ENCODE peak calls at places on chromosome 16, in five cellular contexts. S is IMR-90, T is GM23248, V is fibroblast of lung, H is neural progenitor cell. D is an unnamed sample. For H4K20me1, H3K9me3 and H3K4me1, the result is how much of the 10 kb centered on the place peaks cover.

GRCh38 chr16:68776821-68777485 is 39.9 kb downstream of the CDH1 start:
- DNase-seq in S (no peak), V (peak), H (no peak), T (no peak), D (no peak)

GRCh38 chr16:67893791-67894399 is 841 bp downstream of the PSKH1 start:
- DNase-seq in V (peak), S (no peak), H (peak), T (peak), D (peak)

GRCh38 chr16:19689342-19689741 is 28.7 kb downstream of the KNOP1 start:
- DNase-seq in T (no peak), V (no peak), S (no peak), H (no peak), D (no peak)

GRCh38 chr16:75996491-75996890 is 270.2 kb upstream of the CPHXL start:
- DNase-seq in T (no peak), V (no peak), H (no peak), S (no peak), D (no peak)

GRCh38 chr16:56606688-56607618 is 1.4 kb upstream of the MT2A start:
- DNase-seq in V (peak), T (peak), H (no peak), S (peak), D (peak)

GRCh38 chr16:88865310-88865709 is 1.1 kb downstream of the PABPN1L start:
- DNase-seq in H (no peak), S (no peak), T (no peak), V (no peak), D (no peak)

GRCh38 chr16:55082594-55082982 is 151.9 kb downstream of the IRX5 start:
- DNase-seq in T (no peak), S (no peak), H (no peak), V (no peak), D (no peak)

GRCh38 chr16:22054847-22055590 is 37.3 kb upstream of the VWA3A start:
- DNase-seq in T (no peak), V (no peak), H (no peak), S (no peak), D (no peak)

GRCh38 chr16:57798267-57798810 is 4.0 kb downstream of the KIFC3 start:
- DNase-seq in V (no peak), T (no peak), S (no peak), H (no peak), D (no peak)

GRCh38 chr16:8831450-8832382 is 34.1 kb downstream of the PMM2 start:
- DNase-seq in S (no peak), H (peak), T (no peak), V (no peak), D (no peak)

GRCh38 chr16:30896203-30896889 is at the start of gene CTF1:
- DNase-seq in H (peak), V (peak), T (peak), S (peak), D (peak)

GRCh38 chr16:55820615-55821014 is 12.3 kb downstream of the CES1 start:
- DNase-seq in S (no peak), H (no peak), V (no peak), T (no peak), D (no peak)

GRCh38 chr16:57762365-57763289 is 27.1 kb downstream of the KATNB1 start:
- DNase-seq in H (no peak), V (no peak), T (no peak), S (no peak), D (no peak)

GRCh38 chr16:88430185-88430523 is 22.9 kb upstream of the ZFPM1 start:
- DNase-seq in V (no peak), H (no peak), S (no peak), T (no peak), D (no peak)

GRCh38 chr16:31350275-31351005 is 4.5 kb upstream of the ITGAX start:
- DNase-seq in V (no peak), T (no peak), H (no peak), S (no peak), D (no peak)

GRCh38 chr16:75471723-75472634 is 7.5 kb upstream of the TMEM170A start:
- DNase-seq in H (peak), V (peak), S (peak), T (peak), D (peak)

DNA sequence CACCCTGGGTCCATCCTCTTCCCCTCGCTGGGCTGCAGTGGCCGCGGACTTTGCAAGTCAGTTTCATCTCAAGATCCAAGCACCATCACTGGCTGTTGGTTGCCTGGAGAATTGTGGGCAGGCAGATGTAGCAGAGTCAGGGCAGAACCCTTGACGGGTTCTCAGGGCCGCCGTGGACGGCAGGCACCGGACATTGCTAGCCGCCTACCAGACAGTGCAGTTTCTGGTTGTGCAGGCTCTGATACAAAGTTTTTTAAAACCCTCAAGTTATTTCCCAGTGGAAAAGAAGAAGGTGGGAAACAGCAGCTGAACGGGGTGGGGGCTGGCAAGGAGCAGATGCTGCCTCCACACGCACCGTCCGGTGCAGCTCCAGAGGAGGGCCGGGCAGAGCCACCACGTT is 3.4 kb downstream of the MAPK8IP3 start:
- DNase-seq in H (no peak), S (no peak), T (no peak), V (no peak), D (no peak)
- H4K20me1 ChIP-seq in H (half or more), S (half or more), T (under half), V (under half), D (half or more)

GRCh38 chr16:48659940-48660339 is 50.0 kb upstream of the N4BP1 start:
- DNase-seq in H (no peak), V (no peak), S (no peak), T (no peak), D (no peak)
- H3K9me3 ChIP-seq in H (under half), V (under half), S (under half), T (under half), D (under half)

GRCh38 chr16:84672276-84673202 is 24.2 kb downstream of the KLHL36 start:
- DNase-seq in H (peak), V (peak), T (peak), S (peak), D (peak)

GRCh38 chr16:84673203-84673535 is 24.9 kb downstream of the KLHL36 start:
- DNase-seq in S (no peak), V (no peak), H (no peak), T (peak), D (no peak)

GRCh38 chr16:84670063-84670462 is 21.8 kb downstream of the KLHL36 start:
- DNase-seq in V (no peak), H (no peak), T (no peak), S (no peak), D (no peak)

GRCh38 chr16:84675423-84675822 is 24.4 kb upstream of the USP10 start:
- DNase-seq in T (no peak), S (no peak), V (no peak), H (no peak), D (no peak)

GRCh38 chr16:84673561-84673960 is 25.2 kb downstream of the KLHL36 start:
- DNase-seq in V (no peak), H (no peak), T (no peak), S (no peak), D (no peak)
- H3K4me1 ChIP-seq in V (under half), H (under half), T (under half), S (under half), D (under half)

DNA sequence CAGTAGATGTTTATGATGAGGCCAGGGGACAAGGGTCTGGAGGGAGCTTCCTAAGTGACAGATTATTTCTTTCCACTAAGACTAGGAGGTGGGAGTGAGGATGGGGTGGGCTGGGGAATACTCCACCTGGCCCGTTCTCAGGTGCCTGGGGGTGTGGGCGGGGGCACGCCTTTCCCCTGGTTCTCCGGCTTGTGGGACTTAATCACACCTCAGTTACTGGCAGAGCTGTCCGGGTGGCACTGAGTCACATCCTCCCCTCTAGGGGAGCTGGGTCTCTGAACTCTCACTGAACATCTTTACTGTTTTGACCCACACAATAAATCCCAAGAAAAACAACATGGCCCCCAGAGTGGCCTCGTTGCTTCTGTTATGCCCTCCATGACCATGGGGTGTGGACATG is 332.8 kb downstream of the MAF start:
- DNase-seq in T (no peak), S (no peak), H (no peak), V (no peak), D (no peak)
- H4K20me1 ChIP-seq in T (under half), S (under half), H (under half), V (under half), D (under half)